ENCODE peak calls at places on chromosomes 6 and 20, in nine cellular contexts. X is PC-3, K is pancreas, R is mesendoderm, E is aorta, I is body of pancreas, P is SJCRH30, D is heart left ventricle, C is ovary. J is an unnamed sample.

GRCh38 chr6:107957165-107957908 is 671 bp downstream of the SEC63 start:
- DNase-seq in X (peak; percentile 36), K (peak; percentile 66), R (peak; percentile 65), E (peak; percentile 76), I (peak; percentile 76), P (peak; percentile 84), D (peak; percentile 61), C (peak; percentile 47), J (peak; percentile 67)

GRCh38 chr6:30647039-30647801 is at the start of gene C6orf136:
- DNase-seq in X (peak; percentile 93), K (peak; percentile 90), R (peak; percentile 95), E (peak; percentile 85), I (peak; percentile 77), P (peak; percentile 94), D (peak; percentile 95), C (peak; percentile 61), J (peak; percentile 95)

GRCh38 chr20:50562262-50562701 is 52.1 kb downstream of the PTPN1 start:
- DNase-seq in X (no peak), K (no peak), R (no peak), E (no peak), I (no peak), P (no peak), D (no peak), C (no peak), J (peak; percentile 66)

GRCh38 chr20:46027245-46027853 is 1.7 kb upstream of the SLC12A5 start:
- DNase-seq in X (peak; percentile 76), K (no peak), R (peak; percentile 72), E (no peak), I (peak; percentile 63), P (peak; percentile 85), D (no peak), C (peak; percentile 35), J (no peak)

GRCh38 chr20:34269996-34270627 is 28.9 kb downstream of the ASIP start:
- DNase-seq in X (no peak), K (no peak), R (no peak), E (no peak), I (peak; percentile 40), P (no peak), D (peak; percentile 47), C (peak; percentile 91), J (no peak)

GRCh38 chr6:101577091-101577490 is 183.6 kb downstream of the GRIK2 start:
- DNase-seq in X (no peak), K (no peak), R (no peak), E (no peak), I (no peak), P (no peak), D (no peak), C (no peak), J (no peak)

GRCh38 chr6:77466055-77467028 is 3.1 kb upstream of the HTR1B start:
- DNase-seq in X (peak; percentile 32), K (peak; percentile 61), R (peak; percentile 85), E (peak; percentile 66), I (peak; percentile 75), P (no peak), D (no peak), C (no peak), J (peak; percentile 56)

GRCh38 chr6:131013495-131013894 is 49.5 kb downstream of the EPB41L2 start:
- DNase-seq in X (no peak), K (no peak), R (no peak), E (no peak), I (peak; percentile 12), P (peak; percentile 12), D (no peak), C (peak; percentile 47), J (no peak)

GRCh38 chr6:146913842-146914562 is 290.2 kb upstream of the STXBP5 start:
- DNase-seq in X (peak; percentile 93), K (peak; percentile 37), R (peak; percentile 98), E (peak; percentile 85), I (peak; percentile 68), P (peak; percentile 95), D (peak; percentile 82), C (peak; percentile 62), J (peak; percentile 84)

GRCh38 chr6:33075568-33076405 is at the start of gene HLA-DPB1:
- DNase-seq in X (peak; percentile 59), K (no peak), R (no peak), E (no peak), I (peak; percentile 51), P (no peak), D (no peak), C (no peak), J (no peak)

GRCh38 chr20:44683263-44684046 is 31.7 kb upstream of the CCN5 start:
- DNase-seq in X (peak; percentile 87), K (no peak), R (peak; percentile 82), E (no peak), I (peak; percentile 85), P (peak; percentile 41), D (no peak), C (no peak), J (no peak)

GRCh38 chr6:135002229-135002844 is 52.3 kb downstream of the HBS1L start:
- DNase-seq in X (peak; percentile 49), K (no peak), R (peak; percentile 15), E (no peak), I (no peak), P (no peak), D (no peak), C (no peak), J (no peak)

GRCh38 chr6:140276719-140277118 is 902.3 kb upstream of the CITED2 start:
- DNase-seq in X (peak; percentile 52), K (no peak), R (no peak), E (no peak), I (no peak), P (no peak), D (no peak), C (no peak), J (no peak)

GRCh38 chr20:48302149-48302548 is 516.9 kb upstream of the SULF2 start:
- DNase-seq in X (no peak), K (no peak), R (no peak), E (no peak), I (no peak), P (no peak), D (no peak), C (no peak), J (no peak)
- H3K27me3 ChIP-seq in X (peaks cover 39% of the 10 kb centered on the region), K (no peaks in the 10 kb centered on the region), R (no peaks in the 10 kb centered on the region), E (no peaks in the 10 kb centered on the region), I (no peaks in the 10 kb centered on the region), P (no peaks in the 10 kb centered on the region), D (no peaks in the 10 kb centered on the region), C (no peaks in the 10 kb centered on the region), J (no peaks in the 10 kb centered on the region)

DNA sequence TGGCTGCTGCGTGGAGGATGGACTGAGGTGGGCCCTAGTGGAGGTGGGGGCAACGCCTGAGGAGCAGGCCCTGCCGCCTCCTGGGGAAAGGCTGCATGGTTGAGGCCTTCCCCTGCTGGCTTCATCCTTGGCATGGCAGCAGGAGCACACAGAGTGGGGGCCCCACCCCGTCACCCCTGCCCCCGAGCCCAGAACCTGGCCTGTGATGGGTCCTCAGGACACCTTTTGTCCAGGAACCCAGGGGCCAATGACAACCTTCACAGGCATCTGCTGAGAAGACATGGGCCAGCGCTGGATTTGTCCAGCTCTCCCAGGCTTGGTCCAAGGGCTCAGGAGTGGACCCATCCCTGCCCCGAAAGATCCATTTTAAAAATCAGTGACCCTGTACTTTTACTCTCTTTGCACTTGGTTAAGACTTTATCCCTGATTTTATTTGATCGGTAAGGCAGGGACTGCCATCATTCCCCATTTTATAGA is 575 bp upstream of the SLC17A9 start:
- DNase-seq in X (no peak), K (no peak), R (no peak), E (peak; percentile 46), I (no peak), P (no peak), D (no peak), C (no peak), J (no peak)
- H3K4me3 ChIP-seq in X (no peak overlapping the region), K (peak overlapping the region; percentile 39), R (no peak overlapping the region), E (no peak overlapping the region), I (no peak overlapping the region), P (no peak overlapping the region), D (no peak overlapping the region), C (no peak overlapping the region), J (no peak overlapping the region)

GRCh38 chr6:18350728-18351127 is 36.4 kb upstream of the RNF144B start:
- DNase-seq in X (no peak), K (no peak), R (no peak), E (no peak), I (no peak), P (no peak), D (no peak), C (no peak), J (no peak)

GRCh38 chr6:18352842-18353241 is 34.3 kb upstream of the RNF144B start:
- DNase-seq in X (no peak), K (no peak), R (no peak), E (no peak), I (no peak), P (no peak), D (no peak), C (no peak), J (no peak)

GRCh38 chr6:18352001-18352400 is 35.1 kb upstream of the RNF144B start:
- DNase-seq in X (no peak), K (no peak), R (no peak), E (no peak), I (no peak), P (no peak), D (no peak), C (no peak), J (no peak)

GRCh38 chr6:18349350-18349749 is 37.8 kb upstream of the RNF144B start:
- DNase-seq in X (no peak), K (no peak), R (no peak), E (no peak), I (no peak), P (no peak), D (no peak), C (no peak), J (no peak)

DNA sequence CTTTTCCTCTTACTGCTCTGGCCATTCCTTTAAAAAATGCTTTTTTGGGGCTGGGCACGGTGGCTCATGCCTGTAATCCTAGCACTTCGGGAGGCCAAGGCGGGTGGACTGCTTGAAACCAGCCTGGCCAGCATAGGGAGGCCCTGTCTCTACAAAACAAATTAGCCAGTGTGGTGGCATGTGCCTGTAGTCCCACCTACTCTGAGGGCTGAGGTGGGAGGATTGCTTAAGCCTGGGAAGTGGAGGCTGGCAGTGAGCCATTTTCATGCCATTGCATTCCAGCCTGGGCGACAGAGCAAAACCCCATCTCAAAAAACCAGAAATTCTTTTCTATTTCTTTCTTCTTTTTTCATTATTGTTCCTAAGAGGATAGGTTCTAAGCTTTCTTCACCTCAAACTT is 36.9 kb upstream of the RNF144B start:
- DNase-seq in X (no peak), K (no peak), R (no peak), E (no peak), I (no peak), P (no peak), D (peak; percentile 27), C (no peak), J (no peak)
- H3K36me3 ChIP-seq in X (no peaks in the 10 kb centered on the region), K (no peaks in the 10 kb centered on the region), R (no peaks in the 10 kb centered on the region), E (no peaks in the 10 kb centered on the region), I (no peaks in the 10 kb centered on the region), P (no peaks in the 10 kb centered on the region), D (no peaks in the 10 kb centered on the region), C (no peaks in the 10 kb centered on the region), J (no peaks in the 10 kb centered on the region)

GRCh38 chr6:43355862-43356590 is 13.4 kb downstream of the ZNF318 start:
- DNase-seq in X (peak; percentile 15), K (peak; percentile 29), R (peak; percentile 83), E (no peak), I (no peak), P (no peak), D (no peak), C (no peak), J (no peak)

GRCh38 chr6:43359381-43359780 is 10.1 kb downstream of the ZNF318 start:
- DNase-seq in X (no peak), K (no peak), R (no peak), E (no peak), I (no peak), P (no peak), D (no peak), C (no peak), J (no peak)

GRCh38 chr6:43361269-43361668 is 8.2 kb downstream of the ZNF318 start:
- DNase-seq in X (no peak), K (no peak), R (no peak), E (no peak), I (no peak), P (no peak), D (no peak), C (no peak), J (no peak)

GRCh38 chr6:43359831-43360230 is 9.6 kb downstream of the ZNF318 start:
- DNase-seq in X (no peak), K (no peak), R (no peak), E (no peak), I (no peak), P (no peak), D (no peak), C (no peak), J (no peak)
- H3K27me3 ChIP-seq in X (no peaks in the 10 kb centered on the region), K (no peaks in the 10 kb centered on the region), R (no peaks in the 10 kb centered on the region), E (no peaks in the 10 kb centered on the region), I (no peaks in the 10 kb centered on the region), P (no peaks in the 10 kb centered on the region), D (no peaks in the 10 kb centered on the region), C (no peaks in the 10 kb centered on the region), J (no peaks in the 10 kb centered on the region)